ENCODE peak calls at places on chromosomes 16 and 17, in six cellular contexts. One of them, this sample, is unnamed.

GRCh38 chr17:75414488-75414887 is 9.0 kb upstream of the GRB2 start:
- DNase-seq in ovary: no peak
- DNase-seq in stomach: no peak
- DNase-seq in GM12878: no peak
- DNase-seq in transverse colon: no peak
- DNase-seq in sigmoid colon: no peak
- DNase-seq in this sample: no peak

GRCh38 chr16:19522369-19523159 is 666 bp upstream of the GDE1 start:
- DNase-seq in stomach: no peak
- DNase-seq in ovary: no peak
- DNase-seq in sigmoid colon: no peak
- DNase-seq in GM12878: no peak
- DNase-seq in transverse colon: no peak
- DNase-seq in this sample: no peak

GRCh38 chr17:77234695-77235094 is 93.9 kb downstream of the SEC14L1 start:
- DNase-seq in transverse colon: no peak
- DNase-seq in ovary: no peak
- DNase-seq in GM12878: no peak
- DNase-seq in sigmoid colon: no peak
- DNase-seq in stomach: no peak
- DNase-seq in this sample: no peak

GRCh38 chr16:15427648-15428239 is 6.6 kb upstream of the BMERB1 start:
- DNase-seq in GM12878: no peak
- DNase-seq in ovary: peak
- DNase-seq in stomach: peak
- DNase-seq in sigmoid colon: peak
- DNase-seq in transverse colon: peak
- DNase-seq in this sample: peak

GRCh38 chr16:86563489-86564345 is 2.9 kb upstream of the FOXC2 start:
- DNase-seq in sigmoid colon: peak
- DNase-seq in GM12878: peak
- DNase-seq in ovary: peak
- DNase-seq in transverse colon: peak
- DNase-seq in stomach: peak
- DNase-seq in this sample: peak

GRCh38 chr16:72739577-72739976 is 308.4 kb downstream of the ZFHX3 start:
- DNase-seq in ovary: no peak
- DNase-seq in GM12878: no peak
- DNase-seq in sigmoid colon: no peak
- DNase-seq in stomach: no peak
- DNase-seq in transverse colon: no peak
- DNase-seq in this sample: no peak

GRCh38 chr17:46194393-46195216 is 1.4 kb upstream of the KANSL1 start:
- DNase-seq in transverse colon: no peak
- DNase-seq in GM12878: peak
- DNase-seq in stomach: no peak
- DNase-seq in ovary: no peak
- DNase-seq in sigmoid colon: no peak
- DNase-seq in this sample: no peak

GRCh38 chr17:967122-967521 is 12.5 kb downstream of the NXN start:
- DNase-seq in stomach: no peak
- DNase-seq in GM12878: no peak
- DNase-seq in transverse colon: no peak
- DNase-seq in sigmoid colon: no peak
- DNase-seq in ovary: no peak
- DNase-seq in this sample: no peak

GRCh38 chr16:4846503-4846900 is 586 bp downstream of the GLYR1 start:
- DNase-seq in transverse colon: peak
- DNase-seq in stomach: peak
- DNase-seq in ovary: no peak
- DNase-seq in sigmoid colon: peak
- DNase-seq in GM12878: no peak
- DNase-seq in this sample: peak

GRCh38 chr16:56357291-56357764 is 68.0 kb downstream of the AMFR start:
- DNase-seq in sigmoid colon: peak
- DNase-seq in GM12878: no peak
- DNase-seq in ovary: peak
- DNase-seq in stomach: peak
- DNase-seq in transverse colon: peak
- DNase-seq in this sample: peak

GRCh38 chr17:57404073-57404472 is 147.8 kb downstream of the MSI2 start:
- DNase-seq in transverse colon: no peak
- DNase-seq in GM12878: no peak
- DNase-seq in stomach: no peak
- DNase-seq in sigmoid colon: no peak
- DNase-seq in ovary: no peak
- DNase-seq in this sample: no peak

GRCh38 chr16:48409839-48410610 is 24.8 kb upstream of the SIAH1 start:
- DNase-seq in GM12878: no peak
- DNase-seq in transverse colon: peak
- DNase-seq in stomach: peak
- DNase-seq in ovary: peak
- DNase-seq in sigmoid colon: no peak
- DNase-seq in this sample: no peak

GRCh38 chr17:75571197-75571884 is 16.3 kb upstream of the MYO15B start:
- DNase-seq in GM12878: peak
- DNase-seq in transverse colon: peak
- DNase-seq in stomach: peak
- DNase-seq in ovary: no peak
- DNase-seq in sigmoid colon: peak
- DNase-seq in this sample: peak

GRCh38 chr17:74803971-74804370 is 27.8 kb upstream of the NAT9 start:
- DNase-seq in stomach: no peak
- DNase-seq in sigmoid colon: no peak
- DNase-seq in transverse colon: no peak
- DNase-seq in GM12878: no peak
- DNase-seq in ovary: no peak
- DNase-seq in this sample: no peak

GRCh38 chr17:48577330-48577945 is 712 bp downstream of the HOXB4 start:
- DNase-seq in stomach: no peak
- DNase-seq in GM12878: no peak
- DNase-seq in sigmoid colon: no peak
- DNase-seq in transverse colon: no peak
- DNase-seq in ovary: no peak
- DNase-seq in this sample: no peak

GRCh38 chr16:71364306-71364705 is 5.8 kb downstream of the CALB2 start:
- DNase-seq in GM12878: no peak
- DNase-seq in stomach: no peak
- DNase-seq in ovary: peak
- DNase-seq in sigmoid colon: no peak
- DNase-seq in transverse colon: no peak
- DNase-seq in this sample: no peak

GRCh38 chr17:80959330-80960036 is 32.2 kb upstream of the CHMP6 start:
- DNase-seq in sigmoid colon: peak
- DNase-seq in ovary: peak
- DNase-seq in stomach: no peak
- DNase-seq in GM12878: no peak
- DNase-seq in transverse colon: peak
- DNase-seq in this sample: no peak
- TF ChIP-seq EP300 in sigmoid colon: peak
- TF ChIP-seq EP300 in ovary: no peak
- TF ChIP-seq EP300 in stomach: peak
- TF ChIP-seq EP300 in GM12878: no peak
- TF ChIP-seq EP300 in transverse colon: peak
- TF ChIP-seq EP300 in this sample: no peak

DNA sequence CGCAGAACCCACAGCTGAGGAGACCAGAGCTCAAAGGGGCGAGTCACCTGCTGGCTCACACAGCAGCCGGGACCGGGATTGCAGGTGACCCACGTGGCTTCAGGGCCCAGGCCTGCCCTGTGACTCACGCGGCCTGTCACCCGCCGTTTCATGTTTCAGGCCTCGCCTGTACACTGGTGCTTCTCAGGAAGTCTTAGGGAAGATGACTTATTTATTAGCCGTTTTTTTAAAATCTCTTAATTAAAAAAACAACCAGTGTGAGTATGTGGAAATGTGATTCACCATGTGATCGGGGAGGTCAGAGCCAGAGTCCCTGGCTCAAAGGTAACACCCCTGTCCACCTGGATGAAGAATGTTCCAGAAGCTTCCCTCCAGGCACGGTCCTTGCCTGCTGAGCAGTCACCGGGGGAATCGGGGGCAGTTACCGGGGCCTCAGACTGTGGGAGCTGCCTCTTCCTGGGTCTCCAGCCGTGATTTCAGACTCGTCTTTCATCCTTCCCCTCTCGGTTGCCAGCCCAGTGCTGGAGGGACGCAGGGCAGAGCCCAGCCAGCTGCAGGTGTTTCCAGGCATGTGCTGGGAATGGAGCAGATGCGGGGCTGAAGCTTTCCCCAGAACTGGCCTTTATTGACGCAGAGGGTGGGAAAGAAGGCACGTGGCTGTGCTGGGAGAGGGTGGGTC is 49.3 kb downstream of the CMIP start:
- DNase-seq in sigmoid colon: no peak
- DNase-seq in GM12878: no peak
- DNase-seq in stomach: peak
- DNase-seq in transverse colon: peak
- DNase-seq in ovary: no peak
- DNase-seq in this sample: peak
- TF ChIP-seq POLR2A in sigmoid colon: no peak
- TF ChIP-seq POLR2A in GM12878: no peak
- TF ChIP-seq POLR2A in stomach: no peak
- TF ChIP-seq POLR2A in transverse colon: no peak
- TF ChIP-seq POLR2A in ovary: no peak
- TF ChIP-seq POLR2A in this sample: no peak

DNA sequence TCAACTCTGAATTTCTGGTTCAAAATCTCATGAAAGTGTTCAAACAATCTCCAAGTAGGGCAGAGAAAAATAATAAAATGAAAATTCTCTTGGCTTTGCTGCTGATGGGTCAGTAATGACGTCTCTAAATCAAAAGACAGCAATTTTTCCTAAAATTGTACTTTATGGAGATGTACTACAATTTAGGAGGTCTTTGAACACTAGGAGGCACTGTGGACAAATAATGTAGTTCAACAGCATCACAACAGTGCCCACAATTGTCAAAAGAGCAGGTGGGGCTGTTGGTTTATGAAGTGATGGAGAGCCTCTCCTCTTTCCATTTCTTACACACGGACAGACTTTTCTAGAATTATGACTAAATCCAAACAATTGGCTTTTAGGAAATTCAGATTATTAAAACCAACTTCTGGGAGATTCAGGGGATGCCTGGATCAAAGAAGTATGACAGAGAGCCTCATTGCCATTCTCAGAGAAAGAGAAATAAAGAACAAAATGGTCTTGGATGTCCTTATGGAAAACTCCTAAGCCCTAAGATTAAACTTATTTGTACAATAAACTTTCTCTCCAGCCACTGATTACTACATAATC is 23.8 kb downstream of the EZH1 start:
- DNase-seq in GM12878: no peak
- DNase-seq in ovary: no peak
- DNase-seq in stomach: no peak
- DNase-seq in transverse colon: no peak
- DNase-seq in sigmoid colon: no peak
- DNase-seq in this sample: no peak
- TF ChIP-seq EP300 in GM12878: no peak
- TF ChIP-seq EP300 in ovary: no peak
- TF ChIP-seq EP300 in stomach: no peak
- TF ChIP-seq EP300 in transverse colon: no peak
- TF ChIP-seq EP300 in sigmoid colon: no peak
- TF ChIP-seq EP300 in this sample: no peak

DNA sequence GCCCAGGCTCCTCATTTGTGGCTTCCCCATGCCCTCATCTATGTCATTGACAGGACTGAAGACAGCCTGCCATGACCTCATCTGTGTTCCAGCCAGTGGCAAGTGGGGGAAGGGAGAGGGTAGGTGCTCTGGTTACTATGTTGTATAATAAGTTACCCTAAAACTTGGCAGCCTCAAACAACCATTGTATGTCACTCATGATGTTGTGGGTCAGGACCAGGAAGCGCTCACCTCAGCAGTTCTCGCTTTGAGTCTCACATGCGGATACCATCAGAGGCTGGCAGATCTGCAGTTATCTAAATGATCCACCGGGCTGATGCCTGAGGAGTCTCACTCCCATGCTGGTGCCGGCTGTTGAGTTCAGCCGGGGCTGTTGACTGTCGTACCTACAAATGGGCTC is 89.0 kb upstream of the TMEM97 start:
- DNase-seq in ovary: no peak
- DNase-seq in GM12878: no peak
- DNase-seq in stomach: no peak
- DNase-seq in sigmoid colon: no peak
- DNase-seq in transverse colon: no peak
- DNase-seq in this sample: no peak
- TF ChIP-seq POLR2A in ovary: no peak
- TF ChIP-seq POLR2A in GM12878: no peak
- TF ChIP-seq POLR2A in stomach: no peak
- TF ChIP-seq POLR2A in sigmoid colon: no peak
- TF ChIP-seq POLR2A in transverse colon: no peak
- TF ChIP-seq POLR2A in this sample: no peak

GRCh38 chr17:17782425-17783120 is 54.2 kb downstream of the SREBF1 start:
- DNase-seq in ovary: peak
- DNase-seq in stomach: peak
- DNase-seq in transverse colon: no peak
- DNase-seq in sigmoid colon: no peak
- DNase-seq in GM12878: no peak
- DNase-seq in this sample: no peak
- TF ChIP-seq EP300 in ovary: no peak
- TF ChIP-seq EP300 in stomach: no peak
- TF ChIP-seq EP300 in transverse colon: no peak
- TF ChIP-seq EP300 in sigmoid colon: no peak
- TF ChIP-seq EP300 in GM12878: no peak
- TF ChIP-seq EP300 in this sample: no peak

GRCh38 chr16:75433732-75434413 is 570 bp upstream of the CFDP1 start:
- DNase-seq in ovary: no peak
- DNase-seq in GM12878: no peak
- DNase-seq in sigmoid colon: peak
- DNase-seq in stomach: peak
- DNase-seq in transverse colon: peak
- DNase-seq in this sample: peak
- TF ChIP-seq POLR2A in ovary: no peak
- TF ChIP-seq POLR2A in GM12878: peak
- TF ChIP-seq POLR2A in sigmoid colon: no peak
- TF ChIP-seq POLR2A in stomach: peak
- TF ChIP-seq POLR2A in transverse colon: no peak
- TF ChIP-seq POLR2A in this sample: no peak

GRCh38 chr17:72517413-72518237 is 396.8 kb downstream of the SOX9 start:
- DNase-seq in ovary: no peak
- DNase-seq in stomach: peak
- DNase-seq in sigmoid colon: no peak
- DNase-seq in GM12878: no peak
- DNase-seq in transverse colon: no peak
- DNase-seq in this sample: no peak

GRCh38 chr17:72516772-72517399 is 396.1 kb downstream of the SOX9 start:
- DNase-seq in sigmoid colon: no peak
- DNase-seq in ovary: peak
- DNase-seq in stomach: no peak
- DNase-seq in transverse colon: no peak
- DNase-seq in GM12878: no peak
- DNase-seq in this sample: no peak

GRCh38 chr17:72514888-72515287 is 394.1 kb downstream of the SOX9 start:
- DNase-seq in transverse colon: no peak
- DNase-seq in ovary: peak
- DNase-seq in GM12878: no peak
- DNase-seq in sigmoid colon: no peak
- DNase-seq in stomach: no peak
- DNase-seq in this sample: no peak

GRCh38 chr17:72514321-72514861 is 393.6 kb downstream of the SOX9 start:
- DNase-seq in transverse colon: no peak
- DNase-seq in sigmoid colon: no peak
- DNase-seq in stomach: no peak
- DNase-seq in GM12878: no peak
- DNase-seq in ovary: no peak
- DNase-seq in this sample: no peak

GRCh38 chr17:72515291-72516065 is 394.7 kb downstream of the SOX9 start:
- DNase-seq in stomach: peak
- DNase-seq in sigmoid colon: no peak
- DNase-seq in GM12878: peak
- DNase-seq in ovary: peak
- DNase-seq in transverse colon: no peak
- DNase-seq in this sample: no peak
- TF ChIP-seq EP300 in stomach: no peak
- TF ChIP-seq EP300 in sigmoid colon: no peak
- TF ChIP-seq EP300 in GM12878: peak
- TF ChIP-seq EP300 in ovary: no peak
- TF ChIP-seq EP300 in transverse colon: no peak
- TF ChIP-seq EP300 in this sample: no peak

This sample was measured in upper lobe of left lung.